ENCODE peak calls at places on chromosome 22, in eight cellular contexts. Z is stomach, A is Calu3, Y is A549, R is choroid plexus epithelial cell, F is GM06990, S is MM.1S, I is HCT116. J is an unnamed sample.
A peak's percentile ranks its signal among the peaks of the same experiment; 100 is the strongest.

GRCh38 chr22:19571207-19571795 is 47.1 kb upstream of the CLDN5 start:
- DNase-seq in Z (no peak), A (no peak), Y (no peak), R (peak; percentile 62), F (no peak), S (no peak), I (no peak), J (peak; percentile 45)

GRCh38 chr22:29892757-29893156 is 9.8 kb downstream of the MTMR3 start:
- DNase-seq in Z (no peak), A (no peak), Y (no peak), R (no peak), F (no peak), S (no peak), I (no peak), J (no peak)

GRCh38 chr22:21044931-21045584 is 688 bp upstream of the LRRC74B start:
- DNase-seq in Z (no peak), A (peak; percentile 39), Y (no peak), R (peak; percentile 89), F (no peak), S (no peak), I (no peak), J (peak; percentile 89)

GRCh38 chr22:26406118-26406517 is 22.9 kb upstream of the ASPHD2 start:
- DNase-seq in Z (no peak), A (no peak), Y (no peak), R (peak; percentile 34), F (no peak), S (no peak), I (no peak), J (peak; percentile 79)

GRCh38 chr22:37680191-37680851 is 4.9 kb downstream of the LGALS1 start:
- DNase-seq in Z (no peak), A (no peak), Y (no peak), R (no peak), F (no peak), S (no peak), I (no peak), J (peak; percentile 55)

GRCh38 chr22:24683671-24684070 is 80.7 kb downstream of the GGT1 start:
- DNase-seq in Z (no peak), A (no peak), Y (no peak), R (peak; percentile 94), F (no peak), S (no peak), I (no peak), J (peak; percentile 31)

GRCh38 chr22:41596776-41597634 is 7.4 kb upstream of the PMM1 start:
- DNase-seq in Z (peak; percentile 82), A (peak; percentile 72), Y (peak; percentile 60), R (peak; percentile 64), F (peak; percentile 39), S (peak; percentile 29), I (no peak), J (peak; percentile 53)

GRCh38 chr22:38397189-38398097 is 57.6 kb downstream of the KCNJ4 start:
- DNase-seq in Z (no peak), A (peak; percentile 53), Y (no peak), R (peak; percentile 19), F (peak; percentile 76), S (peak; percentile 86), I (no peak), J (peak; percentile 37)

GRCh38 chr22:25219211-25219689 is at the start of gene CRYBB2:
- DNase-seq in Z (no peak), A (no peak), Y (no peak), R (no peak), F (no peak), S (no peak), I (no peak), J (no peak)

DNA sequence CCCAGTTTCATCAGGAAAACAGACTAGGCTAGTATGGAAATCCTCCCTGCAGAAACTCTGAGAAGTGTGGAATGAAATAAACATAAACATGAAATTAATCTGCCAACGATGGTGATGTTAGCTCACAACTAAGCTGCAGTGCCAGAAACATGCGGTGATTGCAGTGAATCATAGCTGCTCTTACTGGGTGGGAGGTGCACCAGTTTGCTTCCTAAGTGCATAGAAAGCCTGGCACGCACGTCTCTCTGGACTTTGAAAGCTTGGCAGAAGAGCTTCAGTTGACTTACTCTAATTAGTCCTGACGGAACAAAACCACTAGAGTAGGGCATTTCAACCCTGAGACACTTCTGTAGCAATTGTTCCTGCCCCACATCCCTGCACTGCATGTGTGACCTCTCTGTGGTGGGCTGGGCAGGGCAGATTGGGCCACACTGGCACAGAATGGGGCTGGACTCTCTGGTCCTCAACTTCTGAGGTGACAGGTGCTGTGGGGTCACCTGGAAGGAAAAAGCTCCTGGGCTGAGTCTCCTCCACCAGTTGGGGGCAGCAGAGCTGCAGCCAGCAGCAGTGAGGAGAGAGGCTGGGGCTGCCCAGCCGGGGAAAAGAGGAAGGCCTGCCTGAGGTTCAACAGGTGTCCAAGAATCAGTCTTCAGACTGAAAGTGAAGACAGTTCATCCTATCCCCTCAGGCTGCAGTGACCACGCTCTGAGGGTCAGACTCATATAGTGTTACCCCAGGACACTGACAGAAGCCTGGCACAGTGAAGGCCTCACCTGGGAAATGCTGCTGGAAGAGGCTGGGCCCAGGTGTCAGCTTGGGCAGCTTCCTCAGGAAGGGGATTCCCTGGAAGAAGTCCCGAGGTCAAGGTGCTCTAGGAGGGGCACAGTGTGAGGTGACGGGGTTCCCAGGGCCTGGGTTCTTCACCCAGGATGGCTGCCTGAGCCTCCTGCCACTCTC is 40.5 kb downstream of the GGTLC2 start:
- DNase-seq in Z (no peak), A (peak; percentile 75), Y (no peak), R (peak; percentile 76), F (no peak), S (peak; percentile 87), I (no peak), J (peak; percentile 88)
- TF ChIP-seq CTCF in Z (no peak), A (peak; percentile 76), Y (peak; percentile 54), R (peak; percentile 77), F (peak; percentile 57), S (peak; percentile 87), I (peak; percentile 77), J (peak; percentile 52)

GRCh38 chr22:48049116-48049515 is 1286.7 kb downstream of the TBC1D22A start:
- DNase-seq in Z (no peak), A (no peak), Y (no peak), R (no peak), F (no peak), S (no peak), I (no peak), J (no peak)

GRCh38 chr22:48042621-48043395 is 1280.4 kb downstream of the TBC1D22A start:
- DNase-seq in Z (no peak), A (no peak), Y (no peak), R (no peak), F (no peak), S (no peak), I (no peak), J (no peak)

GRCh38 chr22:48045369-48045768 is 1282.9 kb downstream of the TBC1D22A start:
- DNase-seq in Z (no peak), A (no peak), Y (no peak), R (no peak), F (peak; percentile 73), S (peak; percentile 95), I (no peak), J (no peak)

GRCh38 chr22:48047722-48048500 is 1285.5 kb downstream of the TBC1D22A start:
- DNase-seq in Z (no peak), A (no peak), Y (no peak), R (no peak), F (no peak), S (no peak), I (no peak), J (no peak)

DNA sequence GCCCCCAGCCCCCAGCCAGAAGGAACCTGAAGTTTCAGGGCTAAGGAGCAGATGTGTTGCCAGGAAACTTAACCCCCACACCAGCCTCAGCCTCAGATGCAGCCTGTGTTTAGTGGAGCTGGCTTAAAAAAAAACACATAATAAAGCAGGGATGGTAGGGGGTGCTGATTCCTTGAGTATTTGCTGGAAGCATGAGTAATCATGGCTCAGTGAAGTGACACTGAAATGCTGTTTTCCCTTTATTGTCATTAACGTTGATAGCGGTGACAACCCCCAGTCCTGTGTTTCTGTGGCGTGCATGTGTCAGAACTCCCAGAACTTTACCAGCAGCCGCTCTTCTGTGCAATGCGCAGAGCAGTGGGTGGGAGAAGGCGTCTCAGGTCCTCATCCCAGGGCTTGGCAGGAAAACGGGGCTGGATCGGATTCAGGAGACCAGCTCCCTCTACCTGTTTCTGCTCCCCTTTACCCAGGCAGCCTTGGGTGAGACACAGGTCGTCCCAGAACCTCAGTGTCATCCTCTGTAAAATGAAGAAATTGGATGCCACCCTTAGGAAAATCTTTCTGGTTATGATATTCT is 1282.1 kb downstream of the TBC1D22A start:
- DNase-seq in Z (no peak), A (no peak), Y (no peak), R (no peak), F (no peak), S (no peak), I (no peak), J (no peak)
- TF ChIP-seq CTCF in Z (no peak), A (no peak), Y (no peak), R (no peak), F (no peak), S (no peak), I (no peak), J (no peak)

GRCh38 chr22:40156001-40156516 is 21.7 kb upstream of the TNRC6B start:
- DNase-seq in Z (peak; percentile 81), A (peak; percentile 64), Y (peak; percentile 55), R (peak; percentile 82), F (no peak), S (peak; percentile 11), I (peak; percentile 51), J (peak; percentile 37)
- TF ChIP-seq CTCF in Z (peak; percentile 40), A (peak; percentile 19), Y (no peak), R (peak; percentile 48), F (no peak), S (peak; percentile 5), I (peak; percentile 7), J (peak; percentile 22)

DNA sequence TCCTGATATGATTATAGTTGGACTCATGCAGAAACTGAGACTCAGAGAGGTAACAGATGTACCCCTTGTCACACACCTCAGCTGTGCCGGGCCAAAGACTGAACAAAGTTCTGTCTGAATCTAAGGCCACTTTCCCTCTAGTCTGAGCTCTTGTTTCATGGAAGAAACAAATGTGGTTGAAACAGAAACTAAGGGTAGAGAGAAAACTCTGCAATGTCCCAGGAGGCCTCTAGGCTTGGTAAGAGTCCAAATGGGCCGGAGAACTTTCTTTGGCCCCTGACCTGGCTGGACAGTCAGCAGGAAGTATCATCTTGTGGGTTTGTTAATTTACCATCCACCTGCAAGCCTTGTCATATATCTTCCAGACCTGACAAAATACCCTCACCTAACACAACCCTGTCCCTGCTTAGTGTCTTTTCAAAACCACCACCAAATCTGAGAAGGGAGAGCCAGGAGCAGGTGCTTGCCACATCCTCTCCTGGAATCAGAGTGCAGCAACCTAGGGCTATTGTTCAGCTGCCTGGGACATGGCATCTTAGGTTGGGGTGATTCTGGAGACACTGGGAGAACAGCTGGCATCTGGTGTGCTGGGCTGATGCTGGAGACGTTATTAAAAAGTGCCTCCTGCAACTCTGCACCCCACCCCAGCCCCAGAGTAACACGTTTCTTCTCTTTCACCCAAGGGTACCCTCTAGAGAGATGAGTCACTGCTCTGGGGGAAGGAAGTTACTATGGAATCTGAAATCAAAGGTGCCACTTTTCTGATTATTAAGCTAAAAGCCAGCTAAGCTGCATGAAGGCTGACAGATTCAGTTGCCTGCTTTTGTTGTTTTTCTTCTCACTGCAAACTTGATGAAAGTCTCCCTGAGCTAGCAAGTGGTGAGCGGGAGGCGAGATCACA is 126.3 kb upstream of the TIMP3 start:
- DNase-seq in Z (no peak), A (no peak), Y (no peak), R (peak; percentile 70), F (no peak), S (peak; percentile 73), I (no peak), J (peak; percentile 68)
- TF ChIP-seq CTCF in Z (no peak), A (no peak), Y (no peak), R (peak; percentile 62), F (no peak), S (no peak), I (no peak), J (peak; percentile 41)